ENCODE peak calls at places on chromosomes 12 and 14, in nine cellular contexts. M, W, G, C, N, S, Y, H and P are unnamed samples. For H3K9me3, the result is how much of the 10 kb centered on the place peaks cover.

GRCh38 chr12:879641-880040 is 69.9 kb downstream of the RAD52 start:
- DNase-seq in W (peak), Y (no peak), M (no peak), G (no peak), H (no peak), C (no peak), S (no peak), N (no peak), P (no peak)

GRCh38 chr12:67966560-67966959 is 22.7 kb upstream of the IFNG-AS1 start:
- DNase-seq in M (no peak), C (no peak), H (no peak), N (no peak), W (no peak), S (no peak), G (no peak), Y (no peak), P (no peak)

GRCh38 chr12:15634010-15634676 is 155.0 kb downstream of the EPS8 start:
- DNase-seq in W (no peak), C (no peak), H (no peak), M (no peak), Y (no peak), G (no peak), S (no peak), N (no peak), P (no peak)

GRCh38 chr14:61177279-61178225 is 103.6 kb downstream of the TMEM30B start:
- DNase-seq in H (no peak), C (no peak), W (peak), Y (no peak), N (no peak), G (no peak), M (no peak), S (no peak), P (no peak)

GRCh38 chr12:122917508-122918227 is 21.7 kb upstream of the VPS37B start:
- DNase-seq in N (no peak), G (peak), W (peak), H (no peak), C (peak), Y (peak), S (no peak), M (peak), P (no peak)

GRCh38 chr14:91888641-91889476 is 21.5 kb upstream of the TC2N start:
- DNase-seq in C (no peak), S (no peak), M (peak), G (no peak), N (no peak), W (peak), H (no peak), Y (no peak), P (no peak)

GRCh38 chr12:11967356-11968040 is 103.2 kb upstream of the BCL2L14 start:
- DNase-seq in S (no peak), C (no peak), M (no peak), N (no peak), W (no peak), G (no peak), Y (no peak), H (no peak), P (no peak)

GRCh38 chr12:68792952-68793351 is 15.0 kb upstream of the MDM2 start:
- DNase-seq in Y (peak), S (no peak), C (no peak), H (no peak), G (no peak), M (no peak), N (peak), W (peak), P (no peak)

GRCh38 chr12:15757553-15758255 is 31.5 kb downstream of the EPS8 start:
- DNase-seq in G (no peak), H (no peak), M (no peak), N (no peak), S (no peak), C (peak), W (peak), Y (no peak), P (no peak)

GRCh38 chr12:114425031-114425626 is 19.2 kb upstream of the TBX5 start:
- DNase-seq in G (no peak), C (no peak), S (no peak), M (no peak), Y (no peak), H (no peak), N (no peak), W (no peak), P (no peak)

GRCh38 chr12:112350593-112351592 is 31.3 kb downstream of the HECTD4 start:
- DNase-seq in N (no peak), S (no peak), G (no peak), H (no peak), Y (no peak), C (no peak), W (no peak), M (no peak), P (no peak)

GRCh38 chr14:77125275-77126073 is 16.1 kb downstream of the ZDHHC22 start:
- DNase-seq in C (no peak), W (no peak), M (no peak), Y (no peak), H (no peak), S (no peak), G (no peak), N (no peak), P (no peak)

GRCh38 chr12:56346663-56347062 is 8.0 kb downstream of the IL23A start:
- DNase-seq in S (no peak), M (no peak), W (no peak), Y (no peak), H (no peak), C (no peak), G (no peak), N (no peak), P (no peak)

GRCh38 chr12:123712780-123713319 is 697 bp downstream of the ATP6V0A2 start:
- DNase-seq in C (no peak), W (peak), S (no peak), Y (no peak), G (no peak), N (no peak), M (no peak), H (no peak), P (no peak)

GRCh38 chr12:49944046-49944445 is 6.5 kb upstream of the AQP2 start:
- DNase-seq in Y (no peak), C (no peak), H (no peak), S (no peak), G (no peak), M (no peak), W (no peak), N (no peak), P (no peak)

GRCh38 chr12:108561852-108562347 is 496 bp upstream of the ISCU start:
- DNase-seq in W (no peak), N (no peak), G (no peak), C (no peak), M (no peak), H (no peak), Y (no peak), S (no peak), P (no peak)

GRCh38 chr12:112978163-112979081 is at the start of gene OAS2:
- DNase-seq in W (peak), S (no peak), M (peak), Y (peak), N (peak), G (peak), H (peak), C (peak), P (peak)

GRCh38 chr12:124545508-124546418 is 21.6 kb downstream of the NCOR2 start:
- DNase-seq in C (no peak), N (peak), W (no peak), G (peak), Y (peak), S (peak), H (no peak), M (peak), P (no peak)

GRCh38 chr14:96592591-96593388 is 90.6 kb downstream of the PAPOLA start:
- DNase-seq in S (peak), H (no peak), Y (peak), W (peak), M (peak), C (peak), G (peak), N (peak), P (peak)

GRCh38 chr12:120101182-120101581 is 15.4 kb downstream of the RAB35 start:
- DNase-seq in M (no peak), H (no peak), S (no peak), C (peak), W (no peak), Y (peak), N (no peak), G (no peak), P (no peak)

GRCh38 chr14:75977544-75977943 is 4.3 kb downstream of the TGFB3 start:
- DNase-seq in C (no peak), Y (no peak), S (no peak), M (no peak), H (no peak), G (no peak), N (no peak), W (no peak), P (no peak)

GRCh38 chr12:116619246-116619645 is 60.1 kb downstream of the MAP1LC3B2 start:
- DNase-seq in H (no peak), G (no peak), C (no peak), N (no peak), Y (no peak), W (no peak), S (no peak), M (no peak), P (no peak)

GRCh38 chr12:94834036-94834625 is 169.4 kb downstream of the NDUFA12 start:
- DNase-seq in S (no peak), N (no peak), M (no peak), W (no peak), C (no peak), G (no peak), Y (no peak), H (no peak), P (no peak)

GRCh38 chr14:101364503-101365328 is 196.6 kb upstream of the DIO3 start:
- DNase-seq in M (peak), S (peak), G (no peak), H (no peak), W (no peak), C (no peak), N (no peak), Y (peak), P (no peak)

GRCh38 chr12:23771230-23771949 is 178.1 kb downstream of the SOX5 start:
- DNase-seq in N (no peak), C (no peak), Y (no peak), S (no peak), W (no peak), G (no peak), H (no peak), M (no peak), P (no peak)

GRCh38 chr14:102050625-102051024 is 36.2 kb downstream of the HSP90AA1 start:
- DNase-seq in N (no peak), W (no peak), G (no peak), Y (no peak), H (no peak), S (no peak), C (no peak), M (peak), P (no peak)

GRCh38 chr14:60862283-60862682 is 118.6 kb downstream of the TRMT5 start:
- DNase-seq in N (no peak), Y (peak), H (no peak), G (no peak), M (no peak), W (peak), C (peak), S (no peak), P (no peak)

GRCh38 chr12:27517961-27518668 is 5.9 kb upstream of the PPFIBP1 start:
- DNase-seq in H (no peak), G (no peak), N (no peak), C (no peak), S (no peak), M (no peak), Y (no peak), W (no peak), P (no peak)

GRCh38 chr12:74292351-74293194 is 245.1 kb upstream of the ATXN7L3B start:
- DNase-seq in W (no peak), G (no peak), S (no peak), N (no peak), H (no peak), M (peak), C (no peak), Y (no peak), P (no peak)

GRCh38 chr12:110677206-110677911 is 11.6 kb downstream of the HVCN1 start:
- DNase-seq in W (no peak), Y (no peak), C (no peak), N (no peak), S (no peak), H (no peak), G (no peak), M (peak), P (no peak)

GRCh38 chr12:2244013-2244861 is 191.4 kb downstream of the CACNA1C start:
- DNase-seq in G (no peak), M (no peak), C (no peak), N (no peak), S (no peak), Y (peak), W (peak), H (no peak), P (no peak)

GRCh38 chr12:100324498-100324897 is 32.4 kb upstream of the SLC17A8 start:
- DNase-seq in W (no peak), N (no peak), M (no peak), S (no peak), G (no peak), Y (no peak), H (no peak), C (no peak), P (no peak)

GRCh38 chr14:75577090-75577489 is 1.3 kb upstream of the FLVCR2 start:
- DNase-seq in Y (no peak), G (no peak), H (no peak), M (no peak), N (no peak), W (no peak), C (no peak), S (no peak), P (no peak)

GRCh38 chr12:120457133-120457532 is 10.9 kb downstream of the GATC start:
- DNase-seq in Y (no peak), C (no peak), M (no peak), G (no peak), S (no peak), H (no peak), W (no peak), N (no peak), P (no peak)

GRCh38 chr12:57629897-57630471 is 3.0 kb downstream of the B4GALNT1 start:
- DNase-seq in N (no peak), S (no peak), M (no peak), Y (no peak), W (no peak), H (no peak), G (no peak), C (no peak), P (no peak)

GRCh38 chr14:53879747-53880146 is 76.9 kb downstream of the BMP4 start:
- DNase-seq in S (no peak), M (no peak), N (no peak), G (no peak), W (no peak), Y (no peak), C (no peak), H (no peak), P (no peak)

GRCh38 chr12:114789821-114790220 is 105.8 kb upstream of the TBX3 start:
- DNase-seq in W (no peak), Y (no peak), H (no peak), N (no peak), S (no peak), C (no peak), M (no peak), G (no peak), P (no peak)

GRCh38 chr14:100531591-100532121 is 55.6 kb downstream of the BEGAIN start:
- DNase-seq in C (peak), W (no peak), S (peak), Y (no peak), N (no peak), H (no peak), M (peak), G (peak), P (no peak)

DNA sequence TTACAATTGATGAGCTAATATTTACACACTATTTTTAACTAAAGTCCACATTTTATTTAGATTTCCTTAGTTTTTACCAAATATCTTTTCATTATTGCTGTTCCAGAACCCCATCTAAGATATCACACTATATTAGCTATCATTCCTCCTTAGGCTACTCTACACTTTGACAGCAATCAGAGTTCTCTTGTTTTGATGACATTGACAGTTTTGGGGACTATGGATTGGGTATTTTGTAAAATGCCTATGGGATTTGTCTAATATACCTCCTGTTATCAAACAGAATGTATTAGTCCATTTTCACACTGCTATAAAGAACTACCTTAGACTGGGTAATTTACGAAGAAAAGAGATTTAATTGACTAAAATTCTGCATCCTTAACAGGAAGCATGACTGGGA is 489.1 kb downstream of the FOXG1 start:
- DNase-seq in C (no peak), H (no peak), G (no peak), W (no peak), M (no peak), N (no peak), Y (no peak), S (no peak), P (no peak)
- H3K9me3 ChIP-seq in C (under half), H (under half), G (under half), W (under half), M (under half), N (under half), Y (under half), S (under half), P (under half)

DNA sequence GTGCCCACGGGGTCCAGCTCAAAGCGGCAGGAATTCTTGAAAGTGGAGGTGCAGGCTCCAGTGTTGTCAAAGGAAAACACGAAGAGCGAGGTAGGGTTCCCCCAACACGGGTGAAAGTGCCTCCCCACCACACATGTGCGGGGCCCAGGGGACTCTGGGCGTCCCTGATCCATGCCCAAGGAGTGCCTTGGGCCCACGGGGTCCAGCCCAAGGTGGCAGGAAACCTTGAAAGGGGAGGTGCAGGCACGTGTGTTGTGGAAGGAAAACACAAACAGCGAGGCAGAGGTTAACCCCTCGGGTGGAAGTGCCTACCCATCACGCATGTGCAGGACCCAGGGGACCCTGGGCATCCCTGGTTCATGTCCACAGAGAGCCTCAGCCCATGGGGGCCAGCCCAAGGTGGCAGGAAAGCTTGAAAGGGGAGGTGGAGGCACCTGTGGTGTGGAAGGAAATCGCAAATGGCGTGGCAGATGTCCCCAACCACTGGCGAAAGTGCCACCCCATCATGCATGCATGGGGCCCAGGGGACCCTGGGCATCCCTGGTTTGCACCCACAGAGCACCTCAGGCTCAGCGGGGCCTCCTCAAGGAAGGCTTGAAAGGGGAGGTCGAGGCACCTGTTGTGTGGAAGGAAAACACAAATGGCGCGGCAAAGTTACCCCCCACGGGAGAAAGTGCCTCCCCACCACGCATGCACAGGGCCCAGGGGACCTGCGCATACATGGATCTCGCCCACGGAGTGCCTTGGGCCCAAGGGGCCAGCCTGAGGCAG is 584.6 kb downstream of the ALG10 start:
- DNase-seq in W (no peak), C (no peak), M (peak), N (no peak), S (peak), Y (no peak), G (peak), H (no peak), P (no peak)
- H3K9me3 ChIP-seq in W (under half), C (half or more), M (under half), N (under half), S (under half), Y (under half), G (under half), H (half or more), P (under half)

DNA sequence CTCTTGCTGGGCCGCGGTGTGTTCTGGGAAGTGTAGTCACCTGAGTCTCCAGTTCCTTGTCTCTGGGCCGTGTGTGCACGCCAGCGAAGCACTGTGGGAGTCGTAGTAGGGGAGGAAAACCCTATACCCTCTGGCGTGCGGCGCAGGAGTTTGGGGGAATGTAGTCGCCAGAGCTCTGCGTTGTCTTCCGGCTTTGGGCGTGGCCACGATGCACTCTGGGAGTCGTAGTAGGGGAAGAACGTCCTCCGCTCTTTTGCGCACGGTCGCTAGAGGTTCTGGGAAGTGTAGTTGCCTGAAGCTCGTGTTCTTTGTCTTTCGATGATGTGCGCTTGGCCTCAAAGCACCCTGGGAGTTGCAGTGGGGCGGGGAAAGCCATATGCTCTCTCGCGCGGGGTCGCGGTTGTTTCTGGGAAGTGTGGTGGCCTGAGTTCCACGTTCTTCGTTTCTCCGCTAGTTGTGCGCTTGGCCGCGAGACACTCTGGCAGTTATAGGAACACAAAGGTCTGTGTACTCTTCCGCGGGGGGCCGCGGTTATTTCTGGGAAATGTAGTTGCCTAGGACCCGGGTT is 588 bp upstream of the ZNF140 start:
- DNase-seq in W (peak), H (peak), N (peak), Y (peak), M (peak), S (peak), G (peak), C (peak), P (peak)
- H3K9me3 ChIP-seq in W (under half), H (half or more), N (under half), Y (half or more), M (under half), S (half or more), G (half or more), C (half or more), P (under half)

GRCh38 chr12:41624571-41624970 is 436.5 kb downstream of the PDZRN4 start:
- DNase-seq in G (no peak), W (no peak), C (no peak), M (no peak), S (no peak), Y (no peak), N (no peak), H (no peak), P (no peak)

GRCh38 chr12:41634096-41634495 is 446.0 kb downstream of the PDZRN4 start:
- DNase-seq in S (no peak), C (no peak), M (no peak), Y (no peak), G (no peak), N (no peak), H (no peak), W (no peak), P (no peak)

GRCh38 chr12:41629606-41630005 is 441.5 kb downstream of the PDZRN4 start:
- DNase-seq in S (no peak), H (no peak), N (no peak), Y (no peak), C (no peak), M (no peak), G (no peak), W (no peak), P (no peak)
- H3K9me3 ChIP-seq in S (under half), H (under half), N (under half), Y (under half), C (under half), M (under half), G (under half), W (under half), P (under half)

GRCh38 chr14:26870096-26870495 is 272.3 kb upstream of the NOVA1 start:
- DNase-seq in Y (no peak), N (no peak), C (no peak), H (no peak), W (no peak), G (no peak), S (no peak), M (no peak), P (no peak)
- H3K9me3 ChIP-seq in Y (under half), N (under half), C (under half), H (under half), W (under half), G (under half), S (under half), M (under half), P (under half)

DNA sequence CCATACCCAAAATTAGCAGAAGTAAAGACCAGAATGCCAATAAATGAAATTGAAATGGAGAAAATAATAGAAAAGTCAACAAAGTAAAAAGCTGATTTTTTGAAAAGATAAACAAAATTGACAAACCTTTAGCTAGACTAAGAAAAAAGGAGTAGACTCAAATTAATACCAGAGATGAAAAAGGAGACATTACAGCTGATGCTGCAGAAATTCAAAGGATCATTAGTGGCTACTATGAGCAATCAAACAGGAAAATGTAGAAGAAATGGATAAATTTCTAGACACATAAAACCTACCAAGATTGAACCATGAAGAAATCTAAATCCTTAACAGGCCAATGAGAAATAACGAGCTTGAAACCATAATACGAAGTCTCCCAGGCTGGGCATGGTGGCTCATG is 34.8 kb upstream of the INSM2 start:
- DNase-seq in C (no peak), S (no peak), W (no peak), N (no peak), M (no peak), G (no peak), Y (no peak), H (no peak), P (no peak)
- H3K9me3 ChIP-seq in C (under half), S (under half), W (under half), N (under half), M (under half), G (under half), Y (under half), H (under half), P (under half)